ENCODE peak calls at places on chromosomes 12 and 14, in ten cellular contexts. B is suprapubic skin, X is H1, H is HCT116, E is lower lobe of right lung, O is GM12878, I is H9, A is sigmoid colon, J is thoracic aorta, F is Peyer's patch. S is an unnamed sample.

GRCh38 chr14:22472935-22473854 is 115.8 kb downstream of the DAD1 start:
- DNase-seq in B (no peak), X (no peak), H (peak; percentile 34), E (no peak), O (no peak), I (peak; percentile 57), A (no peak), J (no peak), F (peak; percentile 65), S (no peak)

GRCh38 chr14:60294670-60295069 is 45.6 kb downstream of the PPM1A start:
- DNase-seq in B (no peak), X (no peak), H (no peak), E (no peak), O (no peak), I (no peak), A (no peak), J (no peak), F (no peak), S (no peak)

GRCh38 chr12:109932878-109933503 is 32.9 kb downstream of the TCHP start:
- DNase-seq in B (no peak), X (no peak), H (no peak), E (peak; percentile 55), O (no peak), I (no peak), A (peak; percentile 79), J (no peak), F (no peak), S (peak; percentile 95)

GRCh38 chr12:132071001-132071810 is 72.9 kb downstream of the DDX51 start:
- DNase-seq in B (no peak), X (no peak), H (no peak), E (no peak), O (peak; percentile 75), I (no peak), A (no peak), J (no peak), F (peak; percentile 63), S (no peak)

GRCh38 chr12:119229837-119230236 is 51.1 kb downstream of the HSPB8 start:
- DNase-seq in B (no peak), X (peak; percentile 34), H (peak; percentile 59), E (no peak), O (no peak), I (peak; percentile 90), A (no peak), J (no peak), F (no peak), S (peak; percentile 65)

GRCh38 chr12:93785262-93786010 is 108.3 kb downstream of the CRADD start:
- DNase-seq in B (no peak), X (peak; percentile 29), H (peak; percentile 85), E (no peak), O (no peak), I (peak; percentile 75), A (peak; percentile 82), J (peak; percentile 45), F (no peak), S (peak; percentile 64)

GRCh38 chr12:39587247-39587646 is 32.4 kb downstream of the ABCD2 start:
- DNase-seq in B (no peak), X (no peak), H (peak; percentile 19), E (no peak), O (no peak), I (no peak), A (no peak), J (no peak), F (no peak), S (no peak)

GRCh38 chr12:17370621-17371020 is 719.4 kb downstream of the RERGL start:
- DNase-seq in B (no peak), X (no peak), H (no peak), E (no peak), O (no peak), I (no peak), A (no peak), J (no peak), F (no peak), S (no peak)

GRCh38 chr14:102727336-102728095 is 49.7 kb upstream of the TRAF3 start:
- DNase-seq in B (no peak), X (no peak), H (no peak), E (no peak), O (no peak), I (no peak), A (no peak), J (no peak), F (no peak), S (no peak)

GRCh38 chr14:94536836-94537235 is 24.4 kb upstream of the SERPINA4 start:
- DNase-seq in B (no peak), X (no peak), H (peak; percentile 74), E (no peak), O (no peak), I (no peak), A (no peak), J (no peak), F (no peak), S (no peak)

GRCh38 chr12:65450610-65451009 is 172.1 kb downstream of the MSRB3 start:
- DNase-seq in B (no peak), X (no peak), H (no peak), E (no peak), O (no peak), I (no peak), A (no peak), J (no peak), F (no peak), S (no peak)
- H3K27ac ChIP-seq in B (no peak overlapping the region), X (no peak overlapping the region), H (peak overlapping the region; percentile 69), E (no peak overlapping the region), O (no peak overlapping the region), I (no peak overlapping the region), A (no peak overlapping the region), J (no peak overlapping the region), F (no peak overlapping the region), S (no peak overlapping the region)

GRCh38 chr14:24366664-24367505 is 1.1 kb upstream of the NFATC4 start:
- DNase-seq in B (peak; percentile 95), X (no peak), H (peak; percentile 97), E (peak; percentile 94), O (peak; percentile 34), I (peak; percentile 96), A (peak; percentile 96), J (peak; percentile 59), F (peak; percentile 85), S (peak; percentile 96)

GRCh38 chr14:24369463-24369862 is 1.5 kb downstream of the NFATC4 start:
- DNase-seq in B (no peak), X (no peak), H (no peak), E (no peak), O (no peak), I (no peak), A (no peak), J (no peak), F (no peak), S (no peak)

GRCh38 chr14:24367506-24368214 is at the start of gene NFATC4:
- DNase-seq in B (peak; percentile 88), X (no peak), H (peak; percentile 81), E (peak; percentile 63), O (no peak), I (peak; percentile 89), A (peak; percentile 95), J (peak; percentile 67), F (peak; percentile 47), S (peak; percentile 92)

GRCh38 chr14:24368562-24369252 is 723 bp downstream of the NFATC4 start:
- DNase-seq in B (peak; percentile 87), X (no peak), H (no peak), E (peak; percentile 57), O (no peak), I (peak; percentile 80), A (peak; percentile 89), J (no peak), F (peak; percentile 38), S (peak; percentile 90)

GRCh38 chr14:24368215-24368561 is 204 bp downstream of the NFATC4 start:
- DNase-seq in B (no peak), X (no peak), H (no peak), E (no peak), O (no peak), I (peak; percentile 57), A (no peak), J (no peak), F (peak; percentile 18), S (no peak)
- H3K27ac ChIP-seq in B (peak overlapping the region; percentile 94), X (peak overlapping the region; percentile 10), H (peak overlapping the region; percentile 51), E (peak overlapping the region; percentile 75), O (no peak overlapping the region), I (no peak overlapping the region), A (peak overlapping the region; percentile 91), J (peak overlapping the region; percentile 98), F (peak overlapping the region; percentile 87), S (peak overlapping the region; percentile 81)

DNA sequence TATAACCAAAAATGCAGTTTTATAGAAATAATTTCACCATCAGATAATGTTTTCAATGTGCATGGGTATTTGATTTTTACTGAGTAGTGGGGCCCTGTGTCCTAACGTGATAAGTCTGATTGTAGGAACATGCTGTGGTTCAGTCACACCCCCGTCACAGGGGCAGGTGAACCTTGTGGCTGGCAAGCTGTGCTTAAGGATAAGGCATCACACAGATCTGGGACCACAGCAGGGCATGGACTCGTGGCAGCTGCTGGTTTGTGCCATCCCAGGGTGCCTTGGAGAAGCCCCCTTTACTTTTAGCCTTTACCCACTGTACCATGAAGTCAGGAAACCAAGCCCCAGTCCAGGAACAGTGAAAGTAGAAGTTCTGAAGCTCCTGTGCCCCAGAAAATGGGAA is 16.7 kb downstream of the CCNK start:
- DNase-seq in B (no peak), X (no peak), H (no peak), E (no peak), O (no peak), I (no peak), A (no peak), J (no peak), F (no peak), S (no peak)
- H3K27ac ChIP-seq in B (no peak overlapping the region), X (no peak overlapping the region), H (no peak overlapping the region), E (no peak overlapping the region), O (no peak overlapping the region), I (no peak overlapping the region), A (no peak overlapping the region), J (no peak overlapping the region), F (no peak overlapping the region), S (no peak overlapping the region)

GRCh38 chr14:99512571-99513182 is 31.5 kb downstream of the CCNK start:
- DNase-seq in B (peak; percentile 70), X (no peak), H (no peak), E (no peak), O (no peak), I (no peak), A (no peak), J (no peak), F (no peak), S (peak; percentile 38)

GRCh38 chr14:99513183-99513694 is 32.0 kb downstream of the CCNK start:
- DNase-seq in B (peak; percentile 76), X (no peak), H (no peak), E (no peak), O (no peak), I (no peak), A (peak; percentile 70), J (no peak), F (no peak), S (peak; percentile 56)

GRCh38 chr14:99510556-99511139 is 29.4 kb downstream of the CCNK start:
- DNase-seq in B (no peak), X (no peak), H (no peak), E (no peak), O (no peak), I (no peak), A (no peak), J (no peak), F (no peak), S (no peak)

GRCh38 chr14:99511421-99512109 is 30.4 kb downstream of the CCNK start:
- DNase-seq in B (no peak), X (no peak), H (no peak), E (no peak), O (no peak), I (no peak), A (peak; percentile 78), J (no peak), F (no peak), S (peak; percentile 87)

DNA sequence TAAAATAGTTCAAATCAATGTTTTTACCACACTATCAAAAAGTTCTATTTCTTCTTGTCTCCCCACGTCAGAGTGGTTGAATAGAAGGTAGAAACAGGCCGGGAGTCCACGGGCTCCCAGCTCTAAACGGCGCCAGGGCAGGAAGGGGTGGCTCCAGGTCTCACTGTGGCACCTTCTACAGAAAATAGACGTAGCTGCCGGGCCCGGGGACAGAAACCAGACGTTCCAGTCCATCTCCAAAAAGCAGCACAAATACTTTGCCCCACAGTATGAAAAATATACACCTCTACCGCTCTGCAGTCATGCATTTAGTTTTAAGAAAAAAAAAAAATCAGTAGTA is 30.9 kb downstream of the CCNK start:
- DNase-seq in B (no peak), X (no peak), H (no peak), E (no peak), O (no peak), I (no peak), A (no peak), J (no peak), F (no peak), S (no peak)
- H3K27ac ChIP-seq in B (no peak overlapping the region), X (no peak overlapping the region), H (no peak overlapping the region), E (no peak overlapping the region), O (no peak overlapping the region), I (no peak overlapping the region), A (peak overlapping the region; percentile 83), J (no peak overlapping the region), F (peak overlapping the region; percentile 8), S (no peak overlapping the region)

S was measured in right cardiac atrium.